ENCODE peak calls at places on chromosomes 7 and 10, in eight cellular contexts. W is Peyer's patch, S is body of pancreas, C is upper lobe of left lung, P is HepG2, B is HCT116, Y is GM12892, F is erythroblast. D is an unnamed sample.

GRCh38 chr10:124697837-124698559 is 46.2 kb downstream of the FAM53B start:
- DNase-seq in C (no peak), S (no peak), W (no peak), Y (no peak), F (no peak), B (no peak), P (no peak), D (no peak)

GRCh38 chr10:133481657-133482056 is 27.9 kb downstream of the SCART1 start:
- DNase-seq in Y (no peak), C (peak; percentile 2), W (no peak), F (no peak), P (no peak), B (no peak), S (no peak), D (peak; percentile 80)

GRCh38 chr10:35442006-35442405 is 105.7 kb downstream of the CCNY start:
- DNase-seq in S (no peak), F (no peak), B (no peak), W (no peak), P (no peak), C (no peak), Y (no peak), D (no peak)

GRCh38 chr10:19209319-19209718 is 160.7 kb downstream of the MALRD1 start:
- DNase-seq in W (no peak), F (no peak), Y (no peak), C (no peak), P (no peak), S (no peak), B (no peak), D (no peak)

GRCh38 chr7:158495780-158496179 is 91.8 kb downstream of the PTPRN2 start:
- DNase-seq in B (peak; percentile 8), C (no peak), S (peak; percentile 20), F (peak; percentile 10), Y (no peak), P (peak; percentile 14), W (no peak), D (no peak)

GRCh38 chr7:151795168-151795754 is 81.7 kb downstream of the PRKAG2 start:
- DNase-seq in S (no peak), B (no peak), W (no peak), F (no peak), P (no peak), Y (peak; percentile 54), C (no peak), D (no peak)

GRCh38 chr10:99983280-99983988 is 26.3 kb downstream of the DNMBP start:
- DNase-seq in P (peak; percentile 38), S (peak; percentile 27), F (peak; percentile 52), C (peak; percentile 53), W (no peak), B (no peak), Y (no peak), D (peak; percentile 57)

GRCh38 chr7:131027287-131027773 is 293.3 kb upstream of the KLF14 start:
- DNase-seq in C (no peak), S (peak; percentile 50), W (no peak), F (no peak), B (no peak), P (no peak), Y (no peak), D (no peak)

GRCh38 chr7:36809510-36809909 is 85.2 kb upstream of the AOAH start:
- DNase-seq in S (no peak), C (no peak), F (no peak), Y (no peak), B (no peak), P (no peak), W (no peak), D (no peak)

GRCh38 chr10:93059975-93060886 is at the start of gene CYP26C1:
- DNase-seq in S (no peak), W (no peak), F (no peak), B (no peak), Y (no peak), P (no peak), C (peak; percentile 79), D (no peak)

GRCh38 chr10:128125944-128126764 is at the start of gene MKI67:
- DNase-seq in B (peak; percentile 88), P (peak; percentile 91), C (peak; percentile 94), S (peak; percentile 85), W (peak; percentile 93), F (peak; percentile 92), Y (peak; percentile 77), D (peak; percentile 95)

GRCh38 chr10:30192846-30193608 is 133.6 kb upstream of the JCAD start:
- DNase-seq in P (no peak), W (no peak), F (no peak), C (no peak), S (no peak), B (no peak), Y (no peak), D (no peak)

GRCh38 chr7:64795176-64795575 is 948 bp downstream of the ZNF138 start:
- DNase-seq in S (no peak), B (no peak), Y (no peak), F (no peak), W (no peak), C (no peak), P (no peak), D (no peak)

GRCh38 chr7:64793106-64793755 is 997 bp upstream of the ZNF138 start:
- DNase-seq in W (no peak), C (no peak), F (peak; percentile 50), B (no peak), Y (no peak), S (no peak), P (no peak), D (no peak)

GRCh38 chr7:64794171-64794844 is at the start of gene ZNF138:
- DNase-seq in W (peak; percentile 98), P (peak; percentile 93), C (peak; percentile 88), Y (peak; percentile 81), S (peak; percentile 96), B (peak; percentile 92), F (peak; percentile 96), D (peak; percentile 99)
- TF ChIP-seq POLR2A in W (peak; percentile 35), P (peak; percentile 79), C (peak; percentile 35), Y (peak; percentile 82), S (peak; percentile 79), B (peak; percentile 71), F (peak; percentile 78), D (no peak)

GRCh38 chr10:95392711-95393164 is 101.9 kb upstream of the PDLIM1 start:
- DNase-seq in C (no peak), S (no peak), B (no peak), W (no peak), Y (no peak), F (no peak), P (no peak), D (no peak)

GRCh38 chr10:95395947-95396449 is 105.2 kb upstream of the PDLIM1 start:
- DNase-seq in P (no peak), C (peak; percentile 43), S (peak; percentile 37), W (no peak), Y (no peak), B (no peak), F (no peak), D (no peak)

GRCh38 chr10:95391570-95392249 is 100.9 kb upstream of the PDLIM1 start:
- DNase-seq in P (no peak), S (no peak), C (no peak), Y (no peak), W (no peak), B (no peak), F (peak; percentile 19), D (no peak)

GRCh38 chr10:95392250-95392584 is 101.4 kb upstream of the PDLIM1 start:
- DNase-seq in P (no peak), F (no peak), S (no peak), Y (no peak), B (no peak), C (no peak), W (no peak), D (no peak)

DNA sequence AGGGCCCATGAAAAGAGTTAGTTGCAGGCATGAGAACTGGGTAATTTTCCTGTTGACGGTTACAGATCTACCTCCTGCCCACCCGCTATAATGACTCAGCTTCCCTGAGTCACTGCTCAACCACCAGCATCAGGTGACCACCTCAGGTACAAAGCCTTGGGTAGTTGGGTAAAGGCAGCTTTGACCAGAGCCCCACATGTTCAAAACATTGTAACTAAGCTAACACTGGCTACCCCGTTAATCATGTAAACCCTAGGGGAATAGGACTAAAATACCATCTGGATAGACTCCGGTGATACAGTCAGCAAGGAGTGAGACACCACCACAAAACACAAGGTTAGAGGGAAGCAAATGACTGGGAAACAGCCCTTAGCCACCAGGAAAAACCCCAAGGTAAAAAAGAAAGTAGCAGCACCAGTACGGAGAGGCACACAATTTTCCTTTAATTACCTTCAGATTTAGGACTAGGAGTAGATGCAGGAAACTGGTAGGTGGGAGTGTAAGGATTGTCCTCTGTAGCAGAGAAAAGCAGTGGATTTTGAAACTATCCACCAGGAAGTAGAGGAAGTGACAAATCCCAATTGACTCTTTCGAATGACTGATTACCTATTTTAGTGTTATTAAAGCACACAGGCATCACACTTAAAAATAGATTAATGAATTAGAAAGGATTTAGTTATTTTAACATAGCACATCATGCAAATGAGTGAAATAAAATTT is 103.5 kb upstream of the PDLIM1 start:
- DNase-seq in B (peak; percentile 73), Y (no peak), P (peak; percentile 20), F (peak; percentile 8), W (no peak), S (no peak), C (no peak), D (no peak)
- TF ChIP-seq POLR2A in B (no peak), Y (peak; percentile 22), P (no peak), F (no peak), W (no peak), S (no peak), C (no peak), D (no peak)

GRCh38 chr10:91164520-91165065 is 55.9 kb upstream of the PCGF5 start:
- DNase-seq in F (peak; percentile 8), W (no peak), P (no peak), C (no peak), S (no peak), B (no peak), Y (no peak), D (no peak)

GRCh38 chr10:91162495-91163268 is 57.8 kb upstream of the PCGF5 start:
- DNase-seq in S (peak; percentile 89), W (peak; percentile 88), P (peak; percentile 46), Y (peak; percentile 46), F (peak; percentile 77), B (no peak), C (peak; percentile 96), D (peak; percentile 44)

GRCh38 chr10:91162050-91162494 is 58.4 kb upstream of the PCGF5 start:
- DNase-seq in S (peak; percentile 8), P (peak; percentile 6), B (no peak), Y (no peak), C (no peak), W (peak; percentile 63), F (peak; percentile 56), D (no peak)

GRCh38 chr10:91163269-91163708 is 57.2 kb upstream of the PCGF5 start:
- DNase-seq in F (peak; percentile 69), S (peak; percentile 68), P (peak; percentile 41), Y (no peak), C (peak; percentile 95), B (peak; percentile 12), W (peak; percentile 89), D (peak; percentile 92)

GRCh38 chr10:91163709-91164474 is 56.6 kb upstream of the PCGF5 start:
- DNase-seq in B (peak; percentile 15), W (peak; percentile 92), F (peak; percentile 60), C (peak; percentile 89), Y (peak; percentile 21), S (peak; percentile 81), P (peak; percentile 60), D (peak; percentile 95)
- TF ChIP-seq POLR2A in B (no peak), W (peak; percentile 71), F (no peak), C (no peak), Y (no peak), S (peak; percentile 67), P (peak; percentile 71), D (no peak)

DNA sequence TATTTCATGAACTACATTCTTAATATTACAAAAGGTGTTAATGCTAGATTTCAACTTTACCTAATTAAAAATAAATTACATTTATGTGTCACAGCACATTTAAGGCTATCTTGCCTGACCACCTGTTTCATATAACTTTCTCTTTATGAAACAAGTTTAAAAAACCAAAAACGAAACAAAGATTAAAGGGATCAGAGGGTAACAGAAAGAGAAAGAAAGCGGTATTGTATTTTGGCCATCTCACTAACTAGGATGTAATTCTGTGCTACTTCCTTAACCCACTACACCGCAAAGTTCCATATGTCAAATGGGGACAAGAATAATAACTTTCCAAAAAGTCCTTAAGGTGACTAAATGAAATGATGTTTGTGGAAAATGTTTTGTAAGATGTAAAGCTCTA is 6.3 kb upstream of the RHOBTB1 start:
- DNase-seq in P (no peak), C (no peak), F (no peak), B (no peak), W (no peak), Y (no peak), S (no peak), D (no peak)
- TF ChIP-seq POLR2A in P (no peak), C (no peak), F (no peak), B (no peak), W (no peak), Y (no peak), S (no peak), D (no peak)

D was measured in lower leg skin.